ENCODE peak calls at places on chromosomes 1 and 21, in five cellular contexts. U is mesendoderm, X is neuronal stem cell, G is IMR-90, N is mesenchymal stem cell. P is an unnamed sample.

GRCh38 chr1:221087919-221088318 is 208.7 kb downstream of the HLX start:
- DNase-seq in N (peak; percentile 72), X (no peak), G (peak; percentile 55), U (no peak), P (no peak)

GRCh38 chr1:101738475-101738874 is 258.3 kb downstream of the OLFM3 start:
- DNase-seq in U (no peak), X (no peak), N (peak; percentile 15), G (peak; percentile 44), P (no peak)

GRCh38 chr1:227947678-227948492 is at the start of gene WNT9A:
- DNase-seq in G (peak; percentile 49), N (peak; percentile 38), X (peak; percentile 83), U (peak; percentile 71), P (no peak)

GRCh38 chr21:42843021-42843420 is 36.3 kb downstream of the WDR4 start:
- DNase-seq in N (no peak), G (no peak), U (no peak), X (no peak), P (no peak)

GRCh38 chr1:101302831-101303511 is 66.2 kb downstream of the S1PR1 start:
- DNase-seq in N (peak; percentile 36), G (peak; percentile 54), U (no peak), X (no peak), P (no peak)

GRCh38 chr1:212341090-212341489 is 55.9 kb downstream of the PPP2R5A start:
- DNase-seq in N (no peak), G (no peak), X (no peak), U (no peak), P (no peak)

GRCh38 chr1:44238651-44239050 is 25.4 kb downstream of the DMAP1 start:
- DNase-seq in U (no peak), X (no peak), G (no peak), N (no peak), P (no peak)

GRCh38 chr1:207997486-207998268 is 86.8 kb upstream of the CD34 start:
- DNase-seq in X (peak; percentile 61), G (peak; percentile 68), U (peak; percentile 75), N (peak; percentile 69), P (peak; percentile 81)

GRCh38 chr1:84869750-84870149 is 23.3 kb downstream of the LPAR3 start:
- DNase-seq in G (peak; percentile 39), U (no peak), N (no peak), X (no peak), P (no peak)

GRCh38 chr1:208799186-208799585 is 555.0 kb upstream of the PLXNA2 start:
- DNase-seq in N (no peak), X (no peak), U (no peak), G (no peak), P (no peak)

GRCh38 chr21:25491267-25491666 is 116.0 kb downstream of the MRPL39 start:
- DNase-seq in N (no peak), G (no peak), U (no peak), X (no peak), P (no peak)

GRCh38 chr1:230210979-230211336 is 143.9 kb downstream of the GALNT2 start:
- DNase-seq in U (no peak), X (no peak), N (no peak), G (no peak), P (no peak)

GRCh38 chr1:16137890-16138467 is 17.9 kb downstream of the EPHA2 start:
- DNase-seq in U (no peak), X (no peak), N (no peak), G (no peak), P (no peak)

GRCh38 chr21:44765231-44766013 is 36.2 kb downstream of the UBE2G2 start:
- DNase-seq in N (no peak), U (peak; percentile 34), X (no peak), G (no peak), P (no peak)

GRCh38 chr1:66401244-66401643 is 132.7 kb upstream of the SGIP1 start:
- DNase-seq in N (no peak), X (no peak), G (no peak), U (no peak), P (no peak)

GRCh38 chr1:72278461-72278860 is 3.9 kb downstream of the NEGR1 start:
- DNase-seq in G (no peak), N (no peak), U (no peak), X (no peak), P (no peak)

GRCh38 chr1:44261475-44261853 is 48.2 kb downstream of the DMAP1 start:
- DNase-seq in X (no peak), N (no peak), G (no peak), U (peak; percentile 10), P (no peak)

GRCh38 chr1:228341814-228342626 is 64.6 kb downstream of the TRIM11 start:
- DNase-seq in N (no peak), X (no peak), U (no peak), G (no peak), P (peak; percentile 24)

GRCh38 chr1:58785424-58786058 is 1.7 kb upstream of the JUN start:
- DNase-seq in X (no peak), G (peak; percentile 39), U (peak; percentile 75), N (no peak), P (peak; percentile 71)

GRCh38 chr1:92790867-92791266 is 6.0 kb upstream of the EVI5 start:
- DNase-seq in U (no peak), G (no peak), X (no peak), N (no peak), P (no peak)

GRCh38 chr21:39188521-39189139 is 5.4 kb upstream of the PSMG1 start:
- DNase-seq in X (no peak), G (no peak), U (no peak), N (no peak), P (no peak)

GRCh38 chr1:235617808-235618207 is 31.8 kb downstream of the GNG4 start:
- DNase-seq in X (no peak), U (no peak), N (peak; percentile 40), G (peak; percentile 77), P (no peak)

GRCh38 chr1:3453891-3454810 is at the start of gene ARHGEF16:
- DNase-seq in U (peak; percentile 94), X (peak; percentile 65), N (peak; percentile 59), G (peak; percentile 15), P (peak; percentile 95)

GRCh38 chr21:29196021-29196663 is 65.7 kb downstream of the MAP3K7CL start:
- DNase-seq in G (peak; percentile 97), N (peak; percentile 98), X (no peak), U (peak; percentile 72), P (no peak)

GRCh38 chr1:212315907-212316306 is 30.7 kb downstream of the PPP2R5A start:
- DNase-seq in N (peak; percentile 38), X (peak; percentile 6), U (peak; percentile 95), G (no peak), P (peak; percentile 66)

GRCh38 chr21:46148106-46148505 is 7.3 kb downstream of the FTCD start:
- DNase-seq in G (no peak), X (no peak), U (no peak), N (no peak), P (no peak)

GRCh38 chr1:2558420-2558819 is 2.2 kb downstream of the TNFRSF14 start:
- DNase-seq in N (no peak), G (no peak), X (no peak), U (no peak), P (no peak)

GRCh38 chr1:100250264-100250663 is 630 bp upstream of the DBT start:
- DNase-seq in X (no peak), U (peak; percentile 0), G (no peak), N (peak; percentile 38), P (no peak)

GRCh38 chr1:100249537-100250257 is at the start of gene DBT:
- DNase-seq in N (peak; percentile 96), X (peak; percentile 92), U (peak; percentile 99), G (peak; percentile 92), P (peak; percentile 97)

GRCh38 chr1:100246738-100247137 is 2.9 kb downstream of the DBT start:
- DNase-seq in G (no peak), X (no peak), N (no peak), U (peak; percentile 6), P (no peak)

GRCh38 chr1:100250807-100251206 is 1.2 kb upstream of the DBT start:
- DNase-seq in G (no peak), X (no peak), U (no peak), N (no peak), P (no peak)

GRCh38 chr1:100249155-100249536 is 488 bp downstream of the DBT start:
- DNase-seq in N (peak; percentile 6), X (no peak), U (no peak), G (no peak), P (no peak)
- H2BK5ac ChIP-seq in N (no peak overlapping the region), X (peak overlapping the region; percentile 67), U (peak overlapping the region; percentile 7), G (peak overlapping the region; percentile 81), P (peak overlapping the region; percentile 92)

DNA sequence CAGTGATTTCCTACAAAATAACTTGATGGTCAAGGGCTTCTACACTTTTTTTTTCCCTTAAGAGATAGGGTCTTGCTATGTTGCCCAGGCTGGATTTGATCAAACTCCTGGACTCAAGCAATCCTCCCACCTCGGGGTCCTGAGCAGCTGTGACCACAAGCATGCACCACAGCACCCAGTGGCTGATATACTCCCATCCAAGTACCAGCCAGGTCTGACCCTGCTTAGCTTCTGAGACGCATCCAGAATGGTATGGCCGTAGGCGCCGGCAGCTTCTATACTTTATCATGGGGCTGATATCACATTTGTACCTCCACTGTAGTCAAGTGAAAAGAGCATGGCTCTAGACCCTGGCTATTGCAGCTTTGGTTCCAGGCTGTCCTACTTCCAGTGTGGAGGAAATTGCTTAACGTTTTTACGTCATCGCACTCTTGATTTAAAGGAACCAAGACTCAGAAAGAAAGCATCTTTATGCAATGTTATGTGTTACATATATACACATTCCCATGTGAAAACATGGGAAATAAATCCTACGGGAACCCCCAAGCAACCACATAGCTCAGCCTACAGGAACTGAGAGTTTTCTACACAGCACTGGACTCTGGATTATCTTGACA is 39.5 kb downstream of the PDPN start:
- DNase-seq in U (no peak), X (no peak), G (no peak), N (peak; percentile 42), P (no peak)
- H3K4me1 ChIP-seq in U (no peaks in the 10 kb centered on the region), X (peaks cover 2% of the 10 kb centered on the region), G (no peaks in the 10 kb centered on the region), N (no peaks in the 10 kb centered on the region), P (no peaks in the 10 kb centered on the region)

GRCh38 chr1:240649733-240650700 is 38.1 kb upstream of the GREM2 start:
- DNase-seq in G (no peak), U (no peak), N (no peak), X (no peak), P (no peak)
- H2BK5ac ChIP-seq in G (no peak overlapping the region), U (no peak overlapping the region), N (no peak overlapping the region), X (no peak overlapping the region), P (no peak overlapping the region)

GRCh38 chr1:198123146-198123545 is 33.7 kb upstream of the NEK7 start:
- DNase-seq in G (peak; percentile 87), U (no peak), N (peak; percentile 29), X (no peak), P (no peak)
- H3K4me1 ChIP-seq in G (peaks cover 7% of the 10 kb centered on the region), U (no peaks in the 10 kb centered on the region), N (peaks cover 7% of the 10 kb centered on the region), X (no peaks in the 10 kb centered on the region), P (no peaks in the 10 kb centered on the region)

DNA sequence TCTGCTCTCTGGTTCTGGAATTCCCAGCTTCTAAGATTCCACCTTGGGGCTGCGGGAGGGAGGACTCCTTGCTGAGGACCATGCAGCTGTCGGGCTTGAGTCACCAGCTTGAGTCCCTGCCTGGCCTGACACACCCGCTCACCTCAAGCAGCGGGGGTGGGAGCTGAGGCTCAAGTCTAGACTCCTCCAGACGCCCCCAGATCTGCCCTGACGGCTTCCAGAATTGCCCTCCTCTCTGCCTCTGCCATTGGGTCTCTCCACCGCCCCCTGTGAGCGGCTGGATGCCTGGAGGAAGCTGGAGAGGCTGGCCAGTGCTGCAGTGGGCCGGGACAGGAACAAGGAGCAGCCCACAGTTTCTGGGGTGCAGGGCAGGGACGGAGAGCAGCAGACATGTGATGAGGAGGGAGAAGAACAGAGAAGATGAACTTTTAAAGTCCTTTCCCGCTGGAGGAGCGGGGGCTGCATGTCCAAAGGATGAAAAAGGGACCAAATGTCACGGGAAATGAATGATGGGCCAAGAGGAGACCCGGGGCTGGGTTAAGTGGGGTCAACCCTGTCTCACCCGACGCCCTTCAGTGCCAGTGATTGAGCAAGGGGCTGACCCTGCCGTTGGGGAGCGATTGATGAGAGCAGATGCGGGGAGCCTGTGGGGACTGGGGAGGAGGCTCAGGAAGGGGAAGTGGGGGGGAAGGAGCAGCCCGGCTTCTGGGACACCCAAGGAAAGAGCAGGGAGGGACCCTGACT is 13.5 kb downstream of the CRABP2 start:
- DNase-seq in X (no peak), U (peak; percentile 77), G (peak; percentile 47), N (peak; percentile 50), P (no peak)
- H2BK5ac ChIP-seq in X (peak overlapping the region; percentile 63), U (peak overlapping the region; percentile 20), G (no peak overlapping the region), N (no peak overlapping the region), P (no peak overlapping the region)